ENCODE peak calls at places on chromosome 20, in eight cellular contexts. Z, N, B, O, A, Q, K and E are unnamed samples. For H3K36me3 and H3K4me1, the result is how much of the 10 kb centered on the place peaks cover.

GRCh38 chr20:38377039-38377715 is 30.9 kb downstream of the LBP start:
- DNase-seq in B (no peak), Q (no peak), Z (no peak), A (no peak), O (no peak), K (no peak), N (no peak), E (no peak)

GRCh38 chr20:47336013-47336754 is 20.3 kb downstream of the ZMYND8 start:
- DNase-seq in Q (peak), A (no peak), K (no peak), Z (peak), O (peak), N (peak), B (peak), E (peak)

GRCh38 chr20:48236485-48237055 is 451.3 kb upstream of the SULF2 start:
- DNase-seq in B (no peak), A (no peak), Q (no peak), O (no peak), K (peak), N (no peak), Z (no peak), E (no peak)

GRCh38 chr20:58843128-58843556 is 7.6 kb downstream of the GNAS-AS1 start:
- DNase-seq in Q (no peak), Z (no peak), O (no peak), K (no peak), N (no peak), A (no peak), B (no peak), E (no peak)

GRCh38 chr20:17758512-17758911 is 58.7 kb downstream of the BANF2 start:
- DNase-seq in N (no peak), O (no peak), B (no peak), Z (no peak), K (no peak), A (no peak), Q (no peak), E (no peak)

GRCh38 chr20:25188218-25188617 is 7.3 kb upstream of the ENTPD6 start:
- DNase-seq in Z (no peak), N (no peak), O (no peak), Q (no peak), A (no peak), K (no peak), B (no peak), E (no peak)

GRCh38 chr20:36562724-36563123 is 10.7 kb upstream of the TGIF2 start:
- DNase-seq in K (no peak), Q (no peak), Z (no peak), B (no peak), A (no peak), N (no peak), O (no peak), E (no peak)

GRCh38 chr20:32190608-32191415 is 16.7 kb downstream of the PLAGL2 start:
- DNase-seq in B (no peak), K (no peak), N (no peak), O (no peak), Z (no peak), Q (no peak), A (no peak), E (no peak)

GRCh38 chr20:17612975-17613327 is 43.1 kb downstream of the DSTN start:
- DNase-seq in Q (no peak), O (no peak), A (peak), K (no peak), B (no peak), N (no peak), Z (no peak), E (peak)

GRCh38 chr20:62252342-62252966 is 14.1 kb downstream of the OSBPL2 start:
- DNase-seq in A (no peak), B (no peak), Q (no peak), Z (no peak), O (no peak), N (no peak), K (no peak), E (no peak)

GRCh38 chr20:49832632-49833327 is 20.2 kb downstream of the SLC9A8 start:
- DNase-seq in A (no peak), N (peak), O (no peak), K (no peak), Z (peak), Q (no peak), B (no peak), E (no peak)

GRCh38 chr20:62025394-62025793 is 40.3 kb downstream of the TAF4 start:
- DNase-seq in Z (no peak), O (no peak), A (no peak), Q (no peak), K (no peak), B (no peak), N (no peak), E (peak)

GRCh38 chr20:24753136-24753535 is 195.9 kb upstream of the CST7 start:
- DNase-seq in N (no peak), Z (no peak), K (no peak), O (no peak), B (no peak), A (no peak), Q (no peak), E (no peak)

GRCh38 chr20:63873477-63873971 is 8.5 kb downstream of the TPD52L2 start:
- DNase-seq in A (no peak), K (no peak), Q (peak), N (peak), B (peak), Z (no peak), O (peak), E (no peak)

GRCh38 chr20:54995553-54995952 is 520.2 kb downstream of the DOK5 start:
- DNase-seq in K (no peak), A (no peak), N (no peak), Z (no peak), Q (peak), B (no peak), O (no peak), E (no peak)

GRCh38 chr20:44030394-44030793 is 115.7 kb downstream of the TOX2 start:
- DNase-seq in A (no peak), N (no peak), Z (no peak), B (no peak), K (no peak), O (no peak), Q (no peak), E (no peak)

GRCh38 chr20:49656304-49656703 is 57.4 kb downstream of the B4GALT5 start:
- DNase-seq in A (no peak), O (no peak), B (no peak), Z (no peak), K (no peak), Q (peak), N (no peak), E (no peak)

GRCh38 chr20:49482621-49483017 is at the start of gene KCNB1:
- DNase-seq in A (peak), Q (peak), K (peak), B (peak), N (peak), Z (peak), O (peak), E (peak)

GRCh38 chr20:12575352-12576095 is 433.2 kb upstream of the SPTLC3 start:
- DNase-seq in B (peak), Q (no peak), Z (no peak), A (no peak), N (no peak), O (peak), K (no peak), E (peak)

GRCh38 chr20:38321959-38322598 is 18.1 kb downstream of the BPI start:
- DNase-seq in Q (peak), K (peak), A (no peak), N (no peak), O (no peak), Z (no peak), B (peak), E (no peak)

GRCh38 chr20:59518881-59519706 is 85.2 kb upstream of the PHACTR3 start:
- DNase-seq in Z (peak), A (no peak), B (peak), O (no peak), Q (peak), K (peak), N (no peak), E (no peak)

GRCh38 chr20:8331740-8332412 is 199.8 kb downstream of the PLCB1 start:
- DNase-seq in A (no peak), O (peak), Q (peak), Z (no peak), N (peak), B (peak), K (no peak), E (no peak)

GRCh38 chr20:39823239-39823638 is 861.1 kb downstream of the DHX35 start:
- DNase-seq in K (no peak), O (no peak), Z (no peak), A (no peak), N (no peak), B (no peak), Q (peak), E (no peak)

GRCh38 chr20:50491926-50492634 is 18.1 kb upstream of the PTPN1 start:
- DNase-seq in Q (peak), A (no peak), O (peak), Z (no peak), B (peak), K (no peak), N (no peak), E (peak)

GRCh38 chr20:46784450-46785127 is 75.1 kb downstream of the SLC2A10 start:
- DNase-seq in Q (peak), O (no peak), A (no peak), N (no peak), K (no peak), B (no peak), Z (no peak), E (no peak)

GRCh38 chr20:49775229-49775693 is 37.4 kb upstream of the SLC9A8 start:
- DNase-seq in A (peak), O (peak), Q (peak), K (no peak), N (peak), B (peak), Z (no peak), E (peak)

GRCh38 chr20:50070361-50070760 is 42.6 kb downstream of the UBE2V1 start:
- DNase-seq in A (no peak), N (no peak), O (no peak), K (peak), B (no peak), Q (no peak), Z (peak), E (no peak)

GRCh38 chr20:49281059-49281912 is 3.4 kb upstream of the ZNFX1 start:
- DNase-seq in Z (peak), B (no peak), N (no peak), K (no peak), A (no peak), O (no peak), Q (peak), E (no peak)

GRCh38 chr20:44800398-44801046 is 9.8 kb downstream of the RIMS4 start:
- DNase-seq in A (no peak), B (no peak), K (no peak), Q (no peak), N (no peak), O (no peak), Z (peak), E (no peak)

GRCh38 chr20:43722153-43722505 is 4.7 kb downstream of the GTSF1L start:
- DNase-seq in Q (no peak), A (no peak), Z (no peak), K (no peak), N (no peak), O (no peak), B (no peak), E (no peak)

GRCh38 chr20:31674895-31675827 is 37.4 kb downstream of the COX4I2 start:
- DNase-seq in B (peak), A (peak), K (peak), O (peak), Q (peak), N (peak), Z (peak), E (peak)

GRCh38 chr20:25295386-25296093 is 47.7 kb downstream of the PYGB start:
- DNase-seq in Z (no peak), A (no peak), Q (no peak), K (no peak), N (no peak), B (peak), O (peak), E (no peak)

GRCh38 chr20:61801065-61801360 is 264.7 kb downstream of the TAF4 start:
- DNase-seq in Z (no peak), O (no peak), N (no peak), Q (no peak), B (no peak), A (no peak), K (no peak), E (no peak)

GRCh38 chr20:24628985-24629384 is 159.6 kb downstream of the SYNDIG1 start:
- DNase-seq in Z (no peak), A (no peak), O (no peak), K (no peak), Q (no peak), B (no peak), N (no peak), E (no peak)

GRCh38 chr20:47540443-47541354 is 39.0 kb downstream of the NCOA3 start:
- DNase-seq in N (no peak), K (no peak), A (no peak), B (no peak), Z (peak), O (no peak), Q (peak), E (no peak)

GRCh38 chr20:31837896-31838397 is 7.5 kb downstream of the FOXS1 start:
- DNase-seq in Q (peak), B (no peak), O (no peak), A (no peak), N (no peak), Z (no peak), K (no peak), E (no peak)

GRCh38 chr20:25344634-25345033 is 46.0 kb downstream of the ABHD12 start:
- DNase-seq in Q (no peak), K (no peak), N (no peak), O (no peak), Z (no peak), B (no peak), A (no peak), E (no peak)

GRCh38 chr20:45934046-45934586 is 367 bp upstream of the PCIF1 start:
- DNase-seq in Z (peak), A (peak), B (peak), O (peak), Q (peak), K (peak), N (peak), E (no peak)

GRCh38 chr20:63502671-63503172 is 3.8 kb upstream of the EEF1A2 start:
- DNase-seq in O (no peak), Q (no peak), K (no peak), B (no peak), N (no peak), A (no peak), Z (no peak), E (peak)

GRCh38 chr20:34999021-34999451 is 43.4 kb downstream of the MYH7B start:
- DNase-seq in K (no peak), Q (no peak), N (no peak), B (peak), O (no peak), Z (no peak), A (no peak), E (peak)
- H3K36me3 ChIP-seq in K (under half), Q (under half), N (half or more), B (half or more), O (half or more), Z (under half), A (half or more), E (under half)

GRCh38 chr20:22456109-22456508 is 128.3 kb downstream of the FOXA2 start:
- DNase-seq in O (no peak), K (no peak), A (no peak), Q (no peak), Z (no peak), N (no peak), B (no peak), E (no peak)

GRCh38 chr20:22455259-22455658 is 129.1 kb downstream of the FOXA2 start:
- DNase-seq in B (no peak), A (no peak), K (no peak), O (no peak), Q (no peak), N (no peak), Z (no peak), E (no peak)

GRCh38 chr20:22450540-22450939 is 133.8 kb downstream of the FOXA2 start:
- DNase-seq in Q (no peak), K (no peak), O (no peak), Z (no peak), B (no peak), N (no peak), A (no peak), E (no peak)

GRCh38 chr20:22452442-22453011 is 131.8 kb downstream of the FOXA2 start:
- DNase-seq in B (no peak), A (no peak), N (no peak), O (no peak), Q (no peak), Z (no peak), K (no peak), E (no peak)

DNA sequence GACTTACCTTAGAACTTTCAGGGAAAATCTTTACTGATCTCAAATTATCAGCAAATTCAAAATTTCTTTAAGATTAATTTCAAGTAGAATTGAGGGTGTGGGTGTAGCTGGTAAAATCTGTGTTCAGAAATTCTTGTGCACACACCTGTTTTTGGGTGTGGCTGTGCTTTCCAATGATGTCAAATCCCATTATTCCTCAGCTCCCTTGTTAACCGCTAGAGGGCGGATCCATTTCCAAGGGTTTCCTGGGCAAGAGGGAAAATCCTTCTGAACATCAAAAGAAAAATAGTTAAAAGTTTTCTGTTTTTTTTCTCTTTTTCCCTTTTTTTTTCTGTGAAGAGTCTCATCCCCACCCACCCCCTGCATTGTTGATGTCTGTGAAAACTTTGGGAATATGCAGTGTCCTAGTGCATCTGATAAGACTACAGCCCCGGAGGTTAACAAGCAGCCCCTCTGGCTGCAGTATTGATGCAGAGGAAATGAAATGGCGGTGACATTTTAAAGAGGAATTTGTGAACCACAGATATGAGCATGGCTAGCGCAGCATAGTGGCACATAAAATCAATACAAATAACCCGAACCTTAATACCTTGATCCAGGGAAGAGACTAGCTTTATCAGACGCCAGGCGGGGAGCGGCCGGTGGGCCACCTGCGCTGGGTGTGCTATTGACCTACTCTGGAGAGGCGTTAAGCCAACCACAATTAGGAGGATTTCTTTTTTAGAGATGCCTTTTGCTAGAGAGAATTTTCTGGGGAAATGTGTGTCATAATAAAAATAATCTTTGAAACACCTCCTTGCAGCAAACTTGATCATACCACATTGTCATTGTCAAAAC is 130.9 kb downstream of the FOXA2 start:
- DNase-seq in N (no peak), A (no peak), O (no peak), Q (no peak), B (no peak), K (no peak), Z (no peak), E (peak)
- TF ChIP-seq CTCF in N (peak), A (peak), O (peak), Q (peak), B (peak), K (peak), Z (no peak), E (peak)

DNA sequence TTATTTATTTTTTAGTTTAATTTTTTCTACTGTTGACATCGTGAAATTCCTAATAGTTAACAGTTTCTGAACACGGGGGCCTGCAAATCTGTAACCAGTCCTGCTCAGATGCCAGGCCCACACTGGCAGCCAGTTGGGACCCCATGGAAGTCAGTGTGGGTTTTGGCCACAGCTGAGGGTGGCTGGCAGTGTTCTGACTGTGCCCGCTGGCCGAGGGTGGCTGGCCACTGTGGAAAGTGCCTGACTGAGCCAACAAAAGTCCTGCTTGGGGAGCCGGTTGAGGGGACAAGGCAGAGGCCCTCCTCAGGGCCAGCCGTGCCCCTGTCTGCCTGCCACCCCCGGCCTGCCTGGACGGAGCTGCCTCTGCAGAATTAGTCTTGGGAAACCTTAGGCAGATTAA is 4.1 kb upstream of the PMEPA1 start:
- DNase-seq in N (no peak), Z (no peak), A (no peak), O (no peak), B (no peak), K (no peak), Q (no peak), E (no peak)
- H3K4me1 ChIP-seq in N (under half), Z (under half), A (under half), O (half or more), B (under half), K (under half), Q (under half), E (under half)

GRCh38 chr20:53764416-53764800 is 170.8 kb upstream of the ZNF217 start:
- DNase-seq in A (no peak), N (no peak), O (no peak), Q (no peak), Z (no peak), B (no peak), K (no peak), E (no peak)
- H3K36me3 ChIP-seq in A (under half), N (under half), O (under half), Q (under half), Z (under half), B (under half), K (under half), E (under half)

GRCh38 chr20:41694796-41695195 is 76.6 kb upstream of the CHD6 start:
- DNase-seq in Q (no peak), Z (no peak), O (no peak), A (no peak), K (no peak), B (no peak), N (no peak), E (no peak)

GRCh38 chr20:41690702-41691101 is 72.5 kb upstream of the CHD6 start:
- DNase-seq in O (no peak), A (no peak), K (no peak), B (no peak), Q (no peak), Z (no peak), N (no peak), E (no peak)

GRCh38 chr20:41696428-41696827 is 78.3 kb upstream of the CHD6 start:
- DNase-seq in B (peak), O (no peak), Z (no peak), Q (no peak), K (no peak), N (no peak), A (no peak), E (no peak)

GRCh38 chr20:41692479-41693135 is 74.4 kb upstream of the CHD6 start:
- DNase-seq in O (peak), B (peak), Q (peak), Z (peak), N (peak), K (peak), A (peak), E (peak)

DNA sequence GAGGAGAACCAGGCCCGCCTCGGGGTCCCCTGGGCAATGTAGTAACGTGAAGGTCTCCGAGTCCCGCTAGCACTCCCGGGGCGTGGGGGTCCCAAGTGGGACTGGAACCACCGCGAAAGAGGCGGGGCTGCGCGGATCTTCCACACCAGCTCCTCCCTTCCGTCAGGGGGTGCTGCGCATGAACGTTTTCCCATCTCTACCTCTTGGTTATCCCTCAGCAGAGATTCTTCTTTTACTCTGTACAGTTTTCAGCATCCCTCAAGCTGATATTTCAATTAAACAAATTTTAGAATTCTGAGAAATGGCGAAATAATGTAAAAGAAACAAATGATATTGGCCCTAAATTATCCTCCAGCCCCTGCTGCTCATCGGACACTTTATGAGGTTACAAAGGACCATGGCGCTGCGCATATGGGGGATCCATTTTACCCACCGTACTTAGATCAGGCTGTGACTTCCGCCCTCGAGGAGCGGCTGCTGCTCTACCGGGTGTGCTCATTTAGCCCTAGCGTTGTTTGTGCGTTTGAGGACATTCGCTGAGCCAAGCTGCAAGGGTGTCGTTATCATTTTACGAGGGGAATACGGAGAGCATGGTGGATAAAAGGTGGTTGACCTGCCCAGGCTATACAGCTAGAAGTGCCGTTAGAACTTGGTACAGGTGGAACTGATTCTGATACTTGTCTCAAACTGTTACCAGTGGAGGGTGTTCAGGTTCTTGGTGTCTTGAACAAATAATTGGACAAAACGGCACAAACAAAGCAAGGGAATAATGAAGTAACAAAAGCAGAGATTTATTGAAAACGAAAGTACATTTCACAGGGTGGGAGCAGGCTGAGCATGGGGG is 75.2 kb upstream of the CHD6 start:
- DNase-seq in B (peak), N (peak), O (peak), Z (peak), K (peak), A (peak), Q (peak), E (peak)
- TF ChIP-seq CTCF in B (peak), N (peak), O (peak), Z (peak), K (peak), A (peak), Q (peak), E (peak)